ENCODE peak calls at places on chromosomes 5 and 9, in eight cellular contexts. J is MCF 10A, B is iris pigment epithelial cell, R is AG08395, Q is neuronal stem cell, W is occipital lobe, Z is fibroblast of the conjunctiva, V is osteoblast. X is an unnamed sample.

GRCh38 chr5:127235136-127235535 is 55.5 kb upstream of the MEGF10 start:
- DNase-seq in J (peak; percentile 52), B (peak; percentile 13), R (no peak), Q (no peak), W (no peak), Z (no peak), V (no peak), X (no peak)

GRCh38 chr9:36881316-36882116 is 152.6 kb downstream of the PAX5 start:
- DNase-seq in J (no peak), B (no peak), R (no peak), Q (no peak), W (no peak), Z (no peak), V (no peak), X (no peak)

GRCh38 chr5:10145922-10146321 is 103.8 kb downstream of the ATPSCKMT start:
- DNase-seq in J (peak; percentile 70), B (peak; percentile 59), R (peak; percentile 49), Q (no peak), W (no peak), Z (peak; percentile 30), V (peak; percentile 21), X (no peak)

GRCh38 chr9:129362287-129363098 is 184.4 kb upstream of the IER5L start:
- DNase-seq in J (no peak), B (no peak), R (no peak), Q (no peak), W (no peak), Z (no peak), V (peak; percentile 35), X (no peak)

GRCh38 chr9:16712800-16713199 is 157.7 kb downstream of the BNC2 start:
- DNase-seq in J (no peak), B (no peak), R (no peak), Q (no peak), W (no peak), Z (no peak), V (no peak), X (no peak)

GRCh38 chr9:109640232-109641078 is 139.5 kb upstream of the PALM2AKAP2 start:
- DNase-seq in J (peak; percentile 74), B (peak; percentile 34), R (peak; percentile 39), Q (peak; percentile 74), W (peak; percentile 76), Z (no peak), V (peak; percentile 87), X (peak; percentile 83)

GRCh38 chr5:54524704-54525103 is 7.1 kb downstream of the SNX18 start:
- DNase-seq in J (no peak), B (peak; percentile 65), R (no peak), Q (no peak), W (no peak), Z (no peak), V (no peak), X (no peak)

GRCh38 chr5:140073296-140073695 is 30.2 kb upstream of the NRG2 start:
- DNase-seq in J (peak; percentile 33), B (peak; percentile 3), R (peak; percentile 26), Q (peak; percentile 4), W (no peak), Z (no peak), V (peak; percentile 19), X (no peak)

GRCh38 chr5:91898865-91899264 is 515.7 kb upstream of the ARRDC3 start:
- DNase-seq in J (no peak), B (no peak), R (no peak), Q (no peak), W (no peak), Z (no peak), V (no peak), X (no peak)

GRCh38 chr9:16413509-16414016 is 456.9 kb downstream of the BNC2 start:
- DNase-seq in J (peak; percentile 87), B (peak; percentile 99), R (peak; percentile 63), Q (no peak), W (no peak), Z (peak; percentile 98), V (peak; percentile 74), X (no peak)

GRCh38 chr9:109517798-109518435 is 19.8 kb upstream of the PTPN3 start:
- DNase-seq in J (peak; percentile 51), B (no peak), R (no peak), Q (no peak), W (no peak), Z (no peak), V (no peak), X (no peak)

GRCh38 chr9:70413427-70413797 is 1.0 kb downstream of the KLF9 start:
- DNase-seq in J (no peak), B (no peak), R (peak; percentile 30), Q (no peak), W (no peak), Z (no peak), V (peak; percentile 88), X (peak; percentile 82)

GRCh38 chr9:91179237-91180138 is 182.2 kb downstream of the AUH start:
- DNase-seq in J (no peak), B (peak; percentile 41), R (peak; percentile 61), Q (no peak), W (no peak), Z (no peak), V (peak; percentile 82), X (no peak)

GRCh38 chr9:37955781-37956422 is 52.0 kb upstream of the SLC25A51 start:
- DNase-seq in J (no peak), B (no peak), R (no peak), Q (no peak), W (no peak), Z (no peak), V (peak; percentile 3), X (no peak)

GRCh38 chr9:89871871-89872331 is 267.1 kb downstream of the GADD45G start:
- DNase-seq in J (no peak), B (no peak), R (no peak), Q (no peak), W (no peak), Z (no peak), V (no peak), X (no peak)

GRCh38 chr5:110807174-110807573 is 68.4 kb downstream of the SLC25A46 start:
- DNase-seq in J (no peak), B (no peak), R (no peak), Q (no peak), W (no peak), Z (no peak), V (no peak), X (no peak)

GRCh38 chr5:73448451-73449136 is at the start of gene FOXD1:
- DNase-seq in J (peak; percentile 91), B (peak; percentile 87), R (peak; percentile 86), Q (no peak), W (no peak), Z (peak; percentile 90), V (peak; percentile 98), X (peak; percentile 45)

GRCh38 chr9:129484325-129485000 is 136.4 kb downstream of the C9orf50 start:
- DNase-seq in J (no peak), B (no peak), R (no peak), Q (no peak), W (no peak), Z (no peak), V (no peak), X (no peak)

GRCh38 chr5:31531888-31532710 is at the start of the genes C5orf22 and DROSHA:
- DNase-seq in J (peak; percentile 97), B (peak; percentile 98), R (peak; percentile 98), Q (peak; percentile 92), W (peak; percentile 94), Z (peak; percentile 87), V (peak; percentile 98), X (peak; percentile 96)

GRCh38 chr9:133238272-133238850 is 29.3 kb upstream of the OBP2B start:
- DNase-seq in J (no peak), B (peak; percentile 10), R (peak; percentile 49), Q (peak; percentile 67), W (no peak), Z (peak; percentile 54), V (peak; percentile 80), X (peak; percentile 33)

GRCh38 chr9:92313624-92314012 is 11.5 kb downstream of the NOL8 start:
- DNase-seq in J (no peak), B (no peak), R (no peak), Q (no peak), W (no peak), Z (no peak), V (no peak), X (no peak)

X was measured in posterior cingulate gyrus.